ENCODE peak calls at places on chromosome 3, in six cellular contexts. Z is SK-N-SH, K is PC-9, S is breast epithelium, O is pancreas, T is left lung. G is an unnamed sample. For H3K27me3 and H3K4me1, the result is how much of the 10 kb centered on the place peaks cover.

GRCh38 chr3:120425877-120426276 is 24.9 kb downstream of the FSTL1 start:
- DNase-seq in Z (peak), K (peak), S (no peak), O (no peak), T (no peak), G (no peak)

GRCh38 chr3:188590556-188590955 is 436.6 kb downstream of the LPP start:
- DNase-seq in Z (no peak), K (no peak), S (no peak), O (no peak), T (no peak), G (no peak)

GRCh38 chr3:193981534-193981933 is 154.4 kb upstream of the HES1 start:
- DNase-seq in Z (no peak), K (no peak), S (no peak), O (no peak), T (no peak), G (no peak)

GRCh38 chr3:30970183-30970582 is 75.7 kb upstream of the GADL1 start:
- DNase-seq in Z (no peak), K (no peak), S (no peak), O (no peak), T (no peak), G (peak)

GRCh38 chr3:42187936-42188335 is 78.0 kb downstream of the CCK start:
- DNase-seq in Z (no peak), K (no peak), S (no peak), O (no peak), T (no peak), G (no peak)

GRCh38 chr3:127771746-127772145 is 50.6 kb downstream of the MGLL start:
- DNase-seq in Z (no peak), K (no peak), S (no peak), O (no peak), T (no peak), G (no peak)

GRCh38 chr3:11610044-11610671 is 33.6 kb downstream of the VGLL4 start:
- DNase-seq in Z (peak), K (no peak), S (no peak), O (no peak), T (no peak), G (peak)

GRCh38 chr3:111715911-111716523 is 120.9 kb upstream of the ZBED2 start:
- DNase-seq in Z (peak), K (peak), S (peak), O (peak), T (no peak), G (peak)

GRCh38 chr3:152391671-152392070 is 122.9 kb downstream of the MBNL1 start:
- DNase-seq in Z (no peak), K (no peak), S (no peak), O (no peak), T (no peak), G (no peak)

GRCh38 chr3:194056731-194057415 is 79.1 kb upstream of the HES1 start:
- DNase-seq in Z (no peak), K (peak), S (no peak), O (no peak), T (no peak), G (no peak)

GRCh38 chr3:107740992-107741896 is 218.5 kb downstream of the BBX start:
- DNase-seq in Z (no peak), K (no peak), S (no peak), O (no peak), T (no peak), G (no peak)

GRCh38 chr3:197487911-197488391 is 67.8 kb downstream of the BDH1 start:
- DNase-seq in Z (no peak), K (peak), S (peak), O (peak), T (no peak), G (no peak)

GRCh38 chr3:58116161-58116955 is 94.4 kb downstream of the DNASE1L3 start:
- DNase-seq in Z (no peak), K (no peak), S (no peak), O (no peak), T (no peak), G (no peak)

GRCh38 chr3:11154036-11154952 is at the start of gene HRH1:
- DNase-seq in Z (peak), K (no peak), S (no peak), O (no peak), T (peak), G (no peak)

GRCh38 chr3:55330756-55331155 is 156.3 kb downstream of the WNT5A start:
- DNase-seq in Z (no peak), K (no peak), S (no peak), O (no peak), T (no peak), G (no peak)

GRCh38 chr3:169350228-169350627 is 313.3 kb downstream of the MECOM start:
- DNase-seq in Z (no peak), K (no peak), S (no peak), O (no peak), T (no peak), G (no peak)

GRCh38 chr3:185283374-185283935 is 29.6 kb upstream of the EHHADH start:
- DNase-seq in Z (no peak), K (peak), S (no peak), O (no peak), T (no peak), G (no peak)

GRCh38 chr3:9912294-9912935 is 4.5 kb upstream of the IL17RC start:
- DNase-seq in Z (no peak), K (peak), S (no peak), O (no peak), T (no peak), G (no peak)

GRCh38 chr3:65144791-65145355 is 457.1 kb upstream of the ADAMTS9 start:
- DNase-seq in Z (no peak), K (no peak), S (no peak), O (no peak), T (no peak), G (no peak)

GRCh38 chr3:123102826-123103225 is 36.0 kb downstream of the PDIA5 start:
- DNase-seq in Z (no peak), K (no peak), S (no peak), O (no peak), T (no peak), G (no peak)

GRCh38 chr3:177333535-177334495 is 136.5 kb upstream of the TBL1XR1 start:
- DNase-seq in Z (no peak), K (no peak), S (no peak), O (no peak), T (no peak), G (no peak)

GRCh38 chr3:78050276-78051080 is 1010.6 kb downstream of the ROBO2 start:
- DNase-seq in Z (no peak), K (no peak), S (no peak), O (no peak), T (no peak), G (no peak)

GRCh38 chr3:69250014-69250413 is 127.6 kb upstream of the LMOD3 start:
- DNase-seq in Z (no peak), K (no peak), S (no peak), O (peak), T (no peak), G (peak)

GRCh38 chr3:171811913-171812321 is 1.6 kb upstream of the PLD1 start:
- DNase-seq in Z (no peak), K (no peak), S (no peak), O (no peak), T (no peak), G (peak)

GRCh38 chr3:108406661-108407206 is 103.7 kb downstream of the MYH15 start:
- DNase-seq in Z (peak), K (peak), S (no peak), O (peak), T (no peak), G (no peak)

GRCh38 chr3:14016900-14017475 is 107.7 kb downstream of the CHCHD4 start:
- DNase-seq in Z (no peak), K (peak), S (no peak), O (no peak), T (no peak), G (no peak)

GRCh38 chr3:14428087-14429067 is 26.0 kb downstream of the SLC6A6 start:
- DNase-seq in Z (no peak), K (no peak), S (no peak), O (no peak), T (no peak), G (no peak)

GRCh38 chr3:149352556-149352955 is 19.1 kb upstream of the TM4SF18 start:
- DNase-seq in Z (peak), K (peak), S (no peak), O (peak), T (peak), G (peak)

GRCh38 chr3:164064298-164064697 is 1014.0 kb downstream of the SI start:
- DNase-seq in Z (no peak), K (no peak), S (no peak), O (no peak), T (no peak), G (no peak)

GRCh38 chr3:26623409-26624208 is 1.0 kb downstream of the LRRC3B start:
- DNase-seq in Z (peak), K (no peak), S (no peak), O (no peak), T (peak), G (no peak)
- H3K27me3 ChIP-seq in Z (under half), K (under half), S (under half), O (under half), T (under half), G (under half)

DNA sequence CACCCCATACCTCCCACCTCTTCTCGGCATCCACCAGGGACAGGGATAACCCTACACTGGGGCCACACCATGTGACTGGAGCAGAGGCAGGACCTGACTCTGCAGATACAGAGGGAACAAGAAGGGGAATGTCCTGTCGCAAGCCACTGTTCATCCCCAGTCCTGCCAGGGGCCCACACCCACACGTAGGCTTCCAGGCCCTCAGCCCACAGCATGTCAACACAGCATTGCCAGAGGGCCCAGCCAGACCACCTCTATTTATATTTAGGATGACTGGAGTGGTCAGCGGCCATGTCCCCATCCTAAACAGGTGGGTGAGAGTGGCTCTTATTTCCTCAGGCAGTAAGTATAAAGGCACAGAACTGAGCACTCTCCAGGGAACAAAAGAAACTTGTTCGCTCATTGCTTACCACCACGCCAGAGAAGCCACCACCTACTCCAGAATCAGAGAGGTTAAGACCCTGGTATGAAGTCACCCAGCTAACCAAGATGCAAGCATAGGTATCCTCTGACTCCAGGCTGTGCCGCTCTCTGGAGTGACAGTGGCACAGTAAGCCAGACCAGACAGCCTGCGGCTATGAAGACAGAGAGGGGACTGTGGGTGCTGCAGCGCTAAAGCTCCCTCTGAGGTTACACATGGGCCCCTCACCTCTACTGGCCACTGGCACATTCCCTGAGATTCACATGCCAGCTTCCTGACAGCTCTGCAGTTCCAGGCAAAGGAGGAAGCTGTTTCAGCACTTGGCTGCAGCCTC is 67.9 kb downstream of the LRIG1 start:
- DNase-seq in Z (no peak), K (no peak), S (no peak), O (no peak), T (no peak), G (no peak)
- H3K4me1 ChIP-seq in Z (under half), K (under half), S (under half), O (under half), T (under half), G (under half)

GRCh38 chr3:33054100-33055097 is 42.5 kb downstream of the GLB1 start:
- DNase-seq in Z (peak), K (no peak), S (no peak), O (no peak), T (no peak), G (no peak)

GRCh38 chr3:33047842-33048834 is 48.8 kb downstream of the GLB1 start:
- DNase-seq in Z (no peak), K (no peak), S (no peak), O (no peak), T (no peak), G (no peak)

GRCh38 chr3:33052671-33053070 is 44.3 kb downstream of the GLB1 start:
- DNase-seq in Z (no peak), K (no peak), S (no peak), O (no peak), T (no peak), G (no peak)

GRCh38 chr3:33046521-33046920 is 50.4 kb downstream of the GLB1 start:
- DNase-seq in Z (no peak), K (no peak), S (no peak), O (no peak), T (no peak), G (no peak)

GRCh38 chr3:33050084-33050653 is 46.8 kb downstream of the GLB1 start:
- DNase-seq in Z (no peak), K (no peak), S (no peak), O (no peak), T (no peak), G (no peak)
- TF ChIP-seq CTCF in Z (no peak), K (no peak), S (no peak), O (no peak), T (no peak), G (no peak)

GRCh38 chr3:99287876-99288275 is 350.5 kb upstream of the COL8A1 start:
- DNase-seq in Z (no peak), K (no peak), S (no peak), O (no peak), T (no peak), G (no peak)

GRCh38 chr3:99286266-99286845 is 352.0 kb upstream of the COL8A1 start:
- DNase-seq in Z (no peak), K (no peak), S (no peak), O (no peak), T (no peak), G (no peak)
- H3K27me3 ChIP-seq in Z (under half), K (under half), S (under half), O (under half), T (under half), G (under half)

GRCh38 chr3:16844222-16844621 is 40.5 kb upstream of the PLCL2 start:
- DNase-seq in Z (no peak), K (no peak), S (no peak), O (no peak), T (no peak), G (no peak)

GRCh38 chr3:16844771-16845170 is 40.0 kb upstream of the PLCL2 start:
- DNase-seq in Z (no peak), K (no peak), S (no peak), O (no peak), T (no peak), G (no peak)

GRCh38 chr3:16848007-16848406 is 36.7 kb upstream of the PLCL2 start:
- DNase-seq in Z (no peak), K (no peak), S (no peak), O (no peak), T (no peak), G (no peak)

GRCh38 chr3:16849240-16849639 is 35.5 kb upstream of the PLCL2 start:
- DNase-seq in Z (no peak), K (no peak), S (no peak), O (no peak), T (no peak), G (no peak)

DNA sequence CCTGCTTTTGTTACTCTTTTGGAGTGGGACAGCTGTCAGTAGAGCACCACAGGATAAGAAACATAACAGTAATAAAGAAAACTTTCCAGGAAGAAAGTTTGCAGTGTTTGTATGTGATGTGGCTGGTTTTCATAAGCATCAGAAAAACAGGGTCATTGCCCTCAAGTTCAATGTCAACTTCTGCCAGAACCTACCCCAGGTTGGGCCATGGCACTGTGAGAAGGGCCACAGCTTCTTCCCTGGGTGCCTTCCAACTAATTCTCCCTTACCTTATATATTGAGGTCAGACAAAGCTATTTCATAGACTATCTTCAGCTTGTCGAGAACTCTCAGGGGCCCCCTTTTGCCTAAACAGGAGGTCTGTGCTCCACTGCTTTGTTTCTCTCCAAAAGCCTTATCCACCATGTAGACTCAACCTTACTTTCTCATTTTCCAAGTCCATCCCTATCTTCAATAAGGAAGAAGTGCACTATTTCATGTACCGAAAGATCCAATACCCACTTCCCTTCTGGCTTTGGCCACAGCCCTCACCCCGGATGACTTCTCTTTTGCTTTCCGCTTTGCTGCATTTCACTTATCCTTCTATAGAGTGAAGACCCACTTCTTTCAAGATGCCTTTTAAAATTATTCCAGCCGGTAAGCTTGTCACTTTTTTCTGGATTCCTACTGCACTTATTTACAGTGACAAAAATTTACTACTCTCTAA is 38.2 kb upstream of the PLCL2 start:
- DNase-seq in Z (no peak), K (no peak), S (no peak), O (peak), T (no peak), G (no peak)
- H3K4me1 ChIP-seq in Z (under half), K (under half), S (under half), O (under half), T (half or more), G (under half)

GRCh38 chr3:535566-536416 is 339.2 kb downstream of the CHL1 start:
- DNase-seq in Z (peak), K (no peak), S (no peak), O (peak), T (peak), G (no peak)
- TF ChIP-seq CTCF in Z (peak), K (no peak), S (peak), O (peak), T (peak), G (no peak)

GRCh38 chr3:135637033-135637432 is 328.5 kb upstream of the PPP2R3A start:
- DNase-seq in Z (no peak), K (no peak), S (no peak), O (no peak), T (no peak), G (no peak)
- H3K27me3 ChIP-seq in Z (under half), K (under half), S (under half), O (under half), T (under half), G (under half)

G was measured in Caco-2.